ENCODE peak calls at places on chromosomes 11 and 22, in five cellular contexts. P is stomach, F is fibroblast of lung, M is right lobe of liver, V is PC-3. L is an unnamed sample.

GRCh38 chr11:2777871-2778629 is 78.3 kb upstream of the KCNQ1OT1 start:
- DNase-seq in P (peak; percentile 32), F (no peak), M (peak; percentile 46), V (no peak), L (peak; percentile 53)

GRCh38 chr11:115304774-115305472 is 199.3 kb downstream of the CADM1 start:
- DNase-seq in P (no peak), F (no peak), M (no peak), V (peak; percentile 6), L (no peak)

GRCh38 chr22:45341503-45341902 is 31.8 kb downstream of the FAM118A start:
- DNase-seq in P (no peak), F (no peak), M (no peak), V (no peak), L (no peak)

GRCh38 chr11:13717331-13717730 is 48.9 kb downstream of the FAR1 start:
- DNase-seq in P (no peak), F (peak; percentile 78), M (no peak), V (peak; percentile 48), L (no peak)

GRCh38 chr22:40302149-40302548 is 44.2 kb upstream of the ADSL start:
- DNase-seq in P (no peak), F (no peak), M (no peak), V (no peak), L (no peak)

GRCh38 chr11:78427615-78428272 is 10.1 kb upstream of the GAB2 start:
- DNase-seq in P (no peak), F (no peak), M (no peak), V (no peak), L (no peak)

GRCh38 chr11:19935507-19935906 is 222.9 kb downstream of the NAV2 start:
- DNase-seq in P (no peak), F (peak; percentile 35), M (no peak), V (peak; percentile 64), L (no peak)

GRCh38 chr22:40583058-40583741 is 53.3 kb downstream of the MRTFA start:
- DNase-seq in P (no peak), F (no peak), M (no peak), V (no peak), L (no peak)

GRCh38 chr11:78689558-78690153 is 115.0 kb upstream of the NARS2 start:
- DNase-seq in P (no peak), F (no peak), M (no peak), V (no peak), L (no peak)

GRCh38 chr11:66743271-66743968 is 14.4 kb upstream of the SPTBN2 start:
- DNase-seq in P (peak; percentile 73), F (no peak), M (no peak), V (peak; percentile 99), L (peak; percentile 30)

GRCh38 chr11:48095779-48096470 is 115.6 kb downstream of the PTPRJ start:
- DNase-seq in P (no peak), F (no peak), M (peak; percentile 72), V (no peak), L (peak; percentile 54)

GRCh38 chr11:121464352-121464946 is 11.7 kb upstream of the SORL1-AS1 start:
- DNase-seq in P (no peak), F (peak; percentile 85), M (no peak), V (peak; percentile 97), L (peak; percentile 73)

GRCh38 chr11:121466063-121466794 is 13.5 kb upstream of the SORL1-AS1 start:
- DNase-seq in P (peak; percentile 92), F (peak; percentile 93), M (peak; percentile 80), V (peak; percentile 99), L (peak; percentile 88)

GRCh38 chr11:121467965-121468364 is 15.2 kb upstream of the SORL1-AS1 start:
- DNase-seq in P (no peak), F (no peak), M (no peak), V (no peak), L (no peak)

GRCh38 chr11:121463689-121464335 is 11.0 kb upstream of the SORL1-AS1 start:
- DNase-seq in P (no peak), F (no peak), M (no peak), V (peak; percentile 42), L (no peak)

DNA sequence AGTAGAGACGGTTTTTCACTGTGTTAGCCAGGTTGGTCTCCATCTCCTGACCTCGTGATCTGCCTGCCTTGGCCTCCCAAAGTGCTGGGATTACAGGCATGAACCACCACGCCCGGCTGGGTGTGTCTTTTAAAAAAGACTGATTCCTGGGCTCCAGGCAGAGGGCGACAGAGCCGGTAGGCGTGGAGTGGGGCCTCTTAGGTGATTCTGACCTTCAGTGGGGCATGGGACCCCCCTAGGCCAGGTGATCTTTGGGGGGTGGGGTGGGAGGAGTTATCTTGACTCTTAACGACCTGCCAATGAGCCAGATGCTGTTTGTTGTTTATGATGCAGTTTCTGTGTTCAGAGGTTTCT is 12.9 kb upstream of the SORL1-AS1 start:
- DNase-seq in P (no peak), F (no peak), M (no peak), V (no peak), L (no peak)
- H3K4me1 ChIP-seq in P (peaks cover 18% of the 10 kb centered on the region), F (peaks cover 19% of the 10 kb centered on the region), M (no peaks in the 10 kb centered on the region), V (peaks cover 74% of the 10 kb centered on the region), L (no peaks in the 10 kb centered on the region)

GRCh38 chr11:76152741-76153608 is 53.3 kb downstream of the WNT11 start:
- DNase-seq in P (no peak), F (no peak), M (peak; percentile 50), V (no peak), L (no peak)
- H3K4me1 ChIP-seq in P (peaks cover 10% of the 10 kb centered on the region), F (no peaks in the 10 kb centered on the region), M (no peaks in the 10 kb centered on the region), V (peaks cover 36% of the 10 kb centered on the region), L (no peaks in the 10 kb centered on the region)

GRCh38 chr22:19177164-19178064 is 1.1 kb downstream of the SLC25A1 start:
- DNase-seq in P (no peak), F (no peak), M (peak; percentile 75), V (no peak), L (no peak)
- H3K4me1 ChIP-seq in P (peaks cover 64% of the 10 kb centered on the region), F (peaks cover 29% of the 10 kb centered on the region), M (no peaks in the 10 kb centered on the region), V (peaks cover 15% of the 10 kb centered on the region), L (peaks cover 64% of the 10 kb centered on the region)

GRCh38 chr22:32823024-32823730 is 21.7 kb downstream of the TIMP3 start:
- DNase-seq in P (peak; percentile 53), F (no peak), M (no peak), V (peak; percentile 29), L (no peak)
- H3K4me1 ChIP-seq in P (no peaks in the 10 kb centered on the region), F (no peaks in the 10 kb centered on the region), M (no peaks in the 10 kb centered on the region), V (no peaks in the 10 kb centered on the region), L (peaks cover 96% of the 10 kb centered on the region)

DNA sequence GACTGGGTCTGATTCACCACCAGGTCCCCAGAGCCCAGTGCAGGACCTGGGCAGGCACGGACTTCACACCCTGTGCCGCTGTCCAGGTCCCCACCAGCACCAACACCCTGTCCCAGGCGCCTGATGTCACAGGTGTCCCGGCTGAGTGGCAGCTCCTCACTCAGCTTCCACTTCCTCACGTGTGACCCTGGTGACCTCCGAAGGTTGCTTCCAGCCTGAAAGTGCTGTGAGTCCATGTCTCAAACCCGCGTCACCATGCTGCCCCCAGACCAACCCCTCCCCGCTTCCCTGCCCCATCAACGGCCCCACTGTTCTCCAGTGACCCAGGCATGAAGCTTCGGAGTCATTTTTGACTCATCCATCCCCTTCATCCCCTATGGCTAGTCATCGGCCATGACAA is 25.7 kb upstream of the PICK1 start:
- DNase-seq in P (no peak), F (no peak), M (no peak), V (no peak), L (no peak)
- H3K4me1 ChIP-seq in P (peaks cover 26% of the 10 kb centered on the region), F (peaks cover 30% of the 10 kb centered on the region), M (no peaks in the 10 kb centered on the region), V (peaks cover 14% of the 10 kb centered on the region), L (no peaks in the 10 kb centered on the region)

DNA sequence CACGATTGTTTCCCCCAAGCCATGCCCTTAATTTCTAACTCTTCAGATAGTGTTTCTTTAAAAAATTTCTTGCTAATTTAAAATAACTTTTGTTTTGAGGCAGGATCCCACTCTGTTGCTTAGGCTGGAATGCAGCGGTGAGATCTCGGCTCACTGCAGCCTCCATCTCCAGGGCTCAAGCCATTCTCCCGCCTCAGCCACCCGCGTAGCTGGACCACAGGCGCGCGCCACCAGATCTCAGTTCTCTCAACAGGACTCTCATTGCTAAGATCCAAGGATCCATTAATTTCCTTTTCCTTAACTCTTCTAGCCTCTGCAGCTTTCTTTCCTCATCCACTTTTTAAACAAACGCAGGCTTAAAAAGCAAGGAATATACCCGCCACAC is 323 bp upstream of the MED17 start:
- DNase-seq in P (no peak), F (no peak), M (no peak), V (no peak), L (no peak)
- H3K4me1 ChIP-seq in P (peaks cover 33% of the 10 kb centered on the region), F (peaks cover 6% of the 10 kb centered on the region), M (no peaks in the 10 kb centered on the region), V (peaks cover 23% of the 10 kb centered on the region), L (peaks cover 38% of the 10 kb centered on the region)

GRCh38 chr11:86120807-86121206 is 51.9 kb upstream of the PICALM start:
- DNase-seq in P (no peak), F (no peak), M (no peak), V (no peak), L (no peak)
- H3K4me1 ChIP-seq in P (no peaks in the 10 kb centered on the region), F (no peaks in the 10 kb centered on the region), M (no peaks in the 10 kb centered on the region), V (peaks cover 21% of the 10 kb centered on the region), L (peaks cover 4% of the 10 kb centered on the region)

GRCh38 chr11:15536438-15536837 is 421.7 kb downstream of the INSC start:
- DNase-seq in P (no peak), F (no peak), M (no peak), V (no peak), L (no peak)
- H3K4me1 ChIP-seq in P (no peaks in the 10 kb centered on the region), F (no peaks in the 10 kb centered on the region), M (no peaks in the 10 kb centered on the region), V (no peaks in the 10 kb centered on the region), L (no peaks in the 10 kb centered on the region)